ENCODE peak calls at places on chromosomes 6 and 20, in nine cellular contexts. One of them, this sample, is unnamed.

GRCh38 chr6:157879873-157880254 is 56.8 kb downstream of the SNX9 start:
- DNase-seq in pancreas: no peak
- DNase-seq in A549: no peak
- DNase-seq in SK-N-SH: no peak
- DNase-seq in upper lobe of right lung: no peak
- DNase-seq in tibial artery: no peak
- DNase-seq in HepG2: no peak
- DNase-seq in OCI-LY7: no peak
- DNase-seq in psoas muscle: no peak
- DNase-seq in this sample: no peak

GRCh38 chr20:42024653-42025052 is 406.5 kb upstream of the CHD6 start:
- DNase-seq in pancreas: no peak
- DNase-seq in A549: no peak
- DNase-seq in SK-N-SH: no peak
- DNase-seq in upper lobe of right lung: no peak
- DNase-seq in tibial artery: no peak
- DNase-seq in HepG2: no peak
- DNase-seq in OCI-LY7: no peak
- DNase-seq in psoas muscle: no peak
- DNase-seq in this sample: peak; percentile 75

GRCh38 chr20:12394786-12395185 is 477.1 kb downstream of the BTBD3 start:
- DNase-seq in pancreas: no peak
- DNase-seq in A549: no peak
- DNase-seq in SK-N-SH: no peak
- DNase-seq in upper lobe of right lung: no peak
- DNase-seq in tibial artery: no peak
- DNase-seq in HepG2: no peak
- DNase-seq in OCI-LY7: no peak
- DNase-seq in psoas muscle: no peak
- DNase-seq in this sample: peak; percentile 33

GRCh38 chr6:11994875-11995461 is 17.1 kb upstream of the HIVEP1 start:
- DNase-seq in pancreas: no peak
- DNase-seq in A549: no peak
- DNase-seq in SK-N-SH: no peak
- DNase-seq in upper lobe of right lung: no peak
- DNase-seq in tibial artery: no peak
- DNase-seq in HepG2: no peak
- DNase-seq in OCI-LY7: no peak
- DNase-seq in psoas muscle: no peak
- DNase-seq in this sample: no peak

GRCh38 chr6:34022873-34023255 is 123.0 kb downstream of the GRM4 start:
- DNase-seq in pancreas: no peak
- DNase-seq in A549: no peak
- DNase-seq in SK-N-SH: no peak
- DNase-seq in upper lobe of right lung: no peak
- DNase-seq in tibial artery: no peak
- DNase-seq in HepG2: no peak
- DNase-seq in OCI-LY7: no peak
- DNase-seq in psoas muscle: no peak
- DNase-seq in this sample: no peak

GRCh38 chr6:105398859-105399258 is 4.0 kb downstream of the PREP start:
- DNase-seq in pancreas: no peak
- DNase-seq in A549: no peak
- DNase-seq in SK-N-SH: no peak
- DNase-seq in upper lobe of right lung: no peak
- DNase-seq in tibial artery: no peak
- DNase-seq in HepG2: no peak
- DNase-seq in OCI-LY7: no peak
- DNase-seq in psoas muscle: no peak
- DNase-seq in this sample: no peak

GRCh38 chr20:46368902-46369268 is 37.5 kb downstream of the ELMO2 start:
- DNase-seq in pancreas: no peak
- DNase-seq in A549: no peak
- DNase-seq in SK-N-SH: no peak
- DNase-seq in upper lobe of right lung: no peak
- DNase-seq in tibial artery: no peak
- DNase-seq in HepG2: no peak
- DNase-seq in OCI-LY7: no peak
- DNase-seq in psoas muscle: no peak
- DNase-seq in this sample: no peak

GRCh38 chr6:158031191-158031444 is 49.5 kb downstream of the SYNJ2 start:
- DNase-seq in pancreas: peak; percentile 13
- DNase-seq in A549: no peak
- DNase-seq in SK-N-SH: no peak
- DNase-seq in upper lobe of right lung: no peak
- DNase-seq in tibial artery: no peak
- DNase-seq in HepG2: no peak
- DNase-seq in OCI-LY7: no peak
- DNase-seq in psoas muscle: no peak
- DNase-seq in this sample: no peak

GRCh38 chr6:101931766-101932165 is 538.3 kb downstream of the GRIK2 start:
- DNase-seq in pancreas: no peak
- DNase-seq in A549: no peak
- DNase-seq in SK-N-SH: no peak
- DNase-seq in upper lobe of right lung: no peak
- DNase-seq in tibial artery: no peak
- DNase-seq in HepG2: no peak
- DNase-seq in OCI-LY7: no peak
- DNase-seq in psoas muscle: no peak
- DNase-seq in this sample: peak; percentile 45

GRCh38 chr6:169533656-169534421 is 168.0 kb downstream of the WDR27 start:
- DNase-seq in pancreas: no peak
- DNase-seq in A549: peak; percentile 13
- DNase-seq in SK-N-SH: no peak
- DNase-seq in upper lobe of right lung: no peak
- DNase-seq in tibial artery: no peak
- DNase-seq in HepG2: no peak
- DNase-seq in OCI-LY7: no peak
- DNase-seq in psoas muscle: no peak
- DNase-seq in this sample: no peak

GRCh38 chr6:5308066-5308465 is 46.8 kb downstream of the FARS2 start:
- DNase-seq in pancreas: no peak
- DNase-seq in A549: no peak
- DNase-seq in SK-N-SH: no peak
- DNase-seq in upper lobe of right lung: no peak
- DNase-seq in tibial artery: no peak
- DNase-seq in HepG2: no peak
- DNase-seq in OCI-LY7: no peak
- DNase-seq in psoas muscle: no peak
- DNase-seq in this sample: no peak

GRCh38 chr6:39496951-39497350 is 174.4 kb upstream of the KCNK16 start:
- DNase-seq in pancreas: no peak
- DNase-seq in A549: no peak
- DNase-seq in SK-N-SH: no peak
- DNase-seq in upper lobe of right lung: no peak
- DNase-seq in tibial artery: peak; percentile 85
- DNase-seq in HepG2: no peak
- DNase-seq in OCI-LY7: no peak
- DNase-seq in psoas muscle: no peak
- DNase-seq in this sample: peak; percentile 91

GRCh38 chr20:62624325-62624690 is 18.0 kb upstream of the SLCO4A1 start:
- DNase-seq in pancreas: peak; percentile 82
- DNase-seq in A549: no peak
- DNase-seq in SK-N-SH: no peak
- DNase-seq in upper lobe of right lung: no peak
- DNase-seq in tibial artery: no peak
- DNase-seq in HepG2: peak; percentile 64
- DNase-seq in OCI-LY7: peak; percentile 88
- DNase-seq in psoas muscle: peak; percentile 66
- DNase-seq in this sample: no peak

GRCh38 chr6:33880104-33880678 is 76.4 kb upstream of the MLN start:
- DNase-seq in pancreas: no peak
- DNase-seq in A549: no peak
- DNase-seq in SK-N-SH: no peak
- DNase-seq in upper lobe of right lung: no peak
- DNase-seq in tibial artery: no peak
- DNase-seq in HepG2: no peak
- DNase-seq in OCI-LY7: no peak
- DNase-seq in psoas muscle: peak; percentile 15
- DNase-seq in this sample: no peak

GRCh38 chr6:1381397-1382330 is 7.7 kb upstream of the FOXF2 start:
- DNase-seq in pancreas: peak; percentile 79
- DNase-seq in A549: no peak
- DNase-seq in SK-N-SH: peak; percentile 86
- DNase-seq in upper lobe of right lung: peak; percentile 82
- DNase-seq in tibial artery: no peak
- DNase-seq in HepG2: no peak
- DNase-seq in OCI-LY7: peak; percentile 37
- DNase-seq in psoas muscle: no peak
- DNase-seq in this sample: peak; percentile 78

GRCh38 chr6:146202570-146202969 is 173.7 kb downstream of the GRM1 start:
- DNase-seq in pancreas: peak; percentile 13
- DNase-seq in A549: no peak
- DNase-seq in SK-N-SH: no peak
- DNase-seq in upper lobe of right lung: no peak
- DNase-seq in tibial artery: no peak
- DNase-seq in HepG2: no peak
- DNase-seq in OCI-LY7: no peak
- DNase-seq in psoas muscle: no peak
- DNase-seq in this sample: no peak

DNA sequence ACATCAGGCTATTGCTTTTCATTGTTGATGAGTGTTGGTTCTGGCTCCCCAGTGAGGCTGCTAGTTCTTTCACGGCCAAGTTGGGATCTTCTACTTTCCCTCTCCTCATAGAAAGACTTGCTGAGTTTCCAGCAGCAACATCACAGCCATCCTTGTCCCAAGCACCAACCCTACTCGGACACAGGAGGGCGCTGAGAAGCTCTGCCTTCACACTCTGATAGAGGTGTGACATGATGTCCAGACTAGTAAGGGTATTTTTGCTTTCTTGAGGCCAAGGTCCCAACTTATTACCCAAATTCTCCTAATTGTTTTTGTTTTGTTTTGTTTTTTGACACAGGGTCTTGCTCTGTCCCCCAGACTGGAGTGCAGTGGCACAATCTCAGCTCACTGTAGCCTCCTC is 3.0 kb upstream of the GCM1 start:
- DNase-seq in pancreas: no peak
- DNase-seq in A549: peak; percentile 25
- DNase-seq in SK-N-SH: no peak
- DNase-seq in upper lobe of right lung: no peak
- DNase-seq in tibial artery: no peak
- DNase-seq in HepG2: peak; percentile 40
- DNase-seq in OCI-LY7: peak; percentile 35
- DNase-seq in psoas muscle: no peak
- DNase-seq in this sample: peak; percentile 26
- TF ChIP-seq CTCF in pancreas: no peak
- TF ChIP-seq CTCF in A549: no peak
- TF ChIP-seq CTCF in SK-N-SH: peak; percentile 32
- TF ChIP-seq CTCF in upper lobe of right lung: peak; percentile 9
- TF ChIP-seq CTCF in tibial artery: no peak
- TF ChIP-seq CTCF in HepG2: peak; percentile 62
- TF ChIP-seq CTCF in OCI-LY7: peak; percentile 74
- TF ChIP-seq CTCF in psoas muscle: no peak
- TF ChIP-seq CTCF in this sample: peak; percentile 45

GRCh38 chr6:53544500-53545308 is at the start of gene GCLC:
- DNase-seq in pancreas: peak; percentile 97
- DNase-seq in A549: peak; percentile 94
- DNase-seq in SK-N-SH: peak; percentile 94
- DNase-seq in upper lobe of right lung: peak; percentile 94
- DNase-seq in tibial artery: peak; percentile 97
- DNase-seq in HepG2: peak; percentile 92
- DNase-seq in OCI-LY7: peak; percentile 97
- DNase-seq in psoas muscle: peak; percentile 97
- DNase-seq in this sample: peak; percentile 96

GRCh38 chr6:53546256-53546655 is 1.4 kb upstream of the GCLC start:
- DNase-seq in pancreas: no peak
- DNase-seq in A549: no peak
- DNase-seq in SK-N-SH: no peak
- DNase-seq in upper lobe of right lung: no peak
- DNase-seq in tibial artery: no peak
- DNase-seq in HepG2: no peak
- DNase-seq in OCI-LY7: no peak
- DNase-seq in psoas muscle: no peak
- DNase-seq in this sample: no peak

GRCh38 chr6:53544050-53544499 is 826 bp downstream of the GCLC start:
- DNase-seq in pancreas: no peak
- DNase-seq in A549: no peak
- DNase-seq in SK-N-SH: no peak
- DNase-seq in upper lobe of right lung: no peak
- DNase-seq in tibial artery: peak; percentile 67
- DNase-seq in HepG2: no peak
- DNase-seq in OCI-LY7: peak; percentile 28
- DNase-seq in psoas muscle: no peak
- DNase-seq in this sample: no peak

GRCh38 chr6:53541900-53542299 is 3.0 kb downstream of the GCLC start:
- DNase-seq in pancreas: no peak
- DNase-seq in A549: no peak
- DNase-seq in SK-N-SH: no peak
- DNase-seq in upper lobe of right lung: no peak
- DNase-seq in tibial artery: no peak
- DNase-seq in HepG2: no peak
- DNase-seq in OCI-LY7: no peak
- DNase-seq in psoas muscle: no peak
- DNase-seq in this sample: no peak

GRCh38 chr6:53543341-53544010 is 1.4 kb downstream of the GCLC start:
- DNase-seq in pancreas: no peak
- DNase-seq in A549: no peak
- DNase-seq in SK-N-SH: no peak
- DNase-seq in upper lobe of right lung: no peak
- DNase-seq in tibial artery: no peak
- DNase-seq in HepG2: no peak
- DNase-seq in OCI-LY7: peak; percentile 5
- DNase-seq in psoas muscle: no peak
- DNase-seq in this sample: no peak
- H3K27ac ChIP-seq in pancreas: peak overlapping the region; percentile 96
- H3K27ac ChIP-seq in A549: peak overlapping the region; percentile 95
- H3K27ac ChIP-seq in SK-N-SH: no peak overlapping the region
- H3K27ac ChIP-seq in upper lobe of right lung: peak overlapping the region; percentile 87
- H3K27ac ChIP-seq in tibial artery: peak overlapping the region; percentile 95
- H3K27ac ChIP-seq in HepG2: peak overlapping the region; percentile 97
- H3K27ac ChIP-seq in OCI-LY7: no peak overlapping the region
- H3K27ac ChIP-seq in psoas muscle: peak overlapping the region; percentile 96
- H3K27ac ChIP-seq in this sample: peak overlapping the region; percentile 84

DNA sequence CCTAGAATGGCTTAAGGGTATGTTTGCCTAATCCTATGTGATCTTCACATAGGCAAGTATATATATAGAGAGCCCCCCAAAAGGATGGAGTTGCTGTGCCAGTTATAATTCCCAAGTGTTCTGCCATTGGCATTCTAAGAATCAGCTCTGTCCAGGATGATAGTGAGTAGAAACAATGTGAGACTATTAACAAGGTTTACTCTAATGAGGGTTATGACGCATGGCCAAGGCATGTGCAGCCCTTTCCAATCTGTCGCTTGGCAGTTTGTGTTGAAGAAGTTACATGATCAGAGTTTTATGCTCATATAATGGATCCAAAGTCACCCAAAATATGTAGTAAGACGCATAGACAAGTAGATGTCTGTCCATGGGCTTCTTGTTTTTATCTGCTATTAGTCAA is 33.6 kb downstream of the VGLL2 start:
- DNase-seq in pancreas: no peak
- DNase-seq in A549: no peak
- DNase-seq in SK-N-SH: no peak
- DNase-seq in upper lobe of right lung: no peak
- DNase-seq in tibial artery: no peak
- DNase-seq in HepG2: no peak
- DNase-seq in OCI-LY7: no peak
- DNase-seq in psoas muscle: no peak
- DNase-seq in this sample: no peak
- H3K4me1 ChIP-seq in pancreas: no peaks in the 10 kb centered on the region
- H3K4me1 ChIP-seq in A549: no peaks in the 10 kb centered on the region
- H3K4me1 ChIP-seq in SK-N-SH: no peaks in the 10 kb centered on the region
- H3K4me1 ChIP-seq in upper lobe of right lung: no peaks in the 10 kb centered on the region
- H3K4me1 ChIP-seq in tibial artery: no peaks in the 10 kb centered on the region
- H3K4me1 ChIP-seq in HepG2: no peaks in the 10 kb centered on the region
- H3K4me1 ChIP-seq in OCI-LY7: no peaks in the 10 kb centered on the region
- H3K4me1 ChIP-seq in psoas muscle: peaks cover 26% of the 10 kb centered on the region
- H3K4me1 ChIP-seq in this sample: no peaks in the 10 kb centered on the region

GRCh38 chr6:164097557-164098398 is 683.3 kb downstream of the QKI start:
- DNase-seq in pancreas: no peak
- DNase-seq in A549: no peak
- DNase-seq in SK-N-SH: no peak
- DNase-seq in upper lobe of right lung: no peak
- DNase-seq in tibial artery: no peak
- DNase-seq in HepG2: no peak
- DNase-seq in OCI-LY7: no peak
- DNase-seq in psoas muscle: peak; percentile 50
- DNase-seq in this sample: peak; percentile 76
- TF ChIP-seq CTCF in pancreas: no peak
- TF ChIP-seq CTCF in A549: no peak
- TF ChIP-seq CTCF in SK-N-SH: no peak
- TF ChIP-seq CTCF in upper lobe of right lung: peak; percentile 25
- TF ChIP-seq CTCF in tibial artery: no peak
- TF ChIP-seq CTCF in HepG2: no peak
- TF ChIP-seq CTCF in OCI-LY7: peak; percentile 17
- TF ChIP-seq CTCF in psoas muscle: peak; percentile 33
- TF ChIP-seq CTCF in this sample: peak; percentile 15